ENCODE peak calls at places on chromosomes 6 and 20, in five cellular contexts. One of them, this sample, is unnamed. For H3K36me3, the result is how much of the 10 kb centered on the place peaks cover.

GRCh38 chr6:100283288-100283687 is 181.4 kb downstream of the SIM1 start:
- DNase-seq in WERI-Rb-1: no peak
- DNase-seq in SJCRH30: peak
- DNase-seq in psoas muscle: no peak
- DNase-seq in GM23338: peak
- DNase-seq in this sample: no peak

GRCh38 chr6:20559924-20560551 is 25.8 kb downstream of the CDKAL1 start:
- DNase-seq in SJCRH30: no peak
- DNase-seq in psoas muscle: no peak
- DNase-seq in WERI-Rb-1: no peak
- DNase-seq in GM23338: no peak
- DNase-seq in this sample: no peak

GRCh38 chr6:162699961-162700360 is 27.6 kb downstream of the PRKN start:
- DNase-seq in GM23338: no peak
- DNase-seq in SJCRH30: no peak
- DNase-seq in WERI-Rb-1: no peak
- DNase-seq in psoas muscle: no peak
- DNase-seq in this sample: no peak

GRCh38 chr6:79257381-79258205 is 23.1 kb upstream of the HMGN3 start:
- DNase-seq in GM23338: no peak
- DNase-seq in SJCRH30: no peak
- DNase-seq in psoas muscle: no peak
- DNase-seq in WERI-Rb-1: no peak
- DNase-seq in this sample: no peak

GRCh38 chr6:36506617-36507016 is 40.7 kb downstream of the STK38 start:
- DNase-seq in SJCRH30: no peak
- DNase-seq in psoas muscle: no peak
- DNase-seq in WERI-Rb-1: no peak
- DNase-seq in GM23338: no peak
- DNase-seq in this sample: no peak

GRCh38 chr20:53162251-53162835 is 190.2 kb downstream of the TSHZ2 start:
- DNase-seq in GM23338: peak
- DNase-seq in SJCRH30: peak
- DNase-seq in WERI-Rb-1: peak
- DNase-seq in psoas muscle: no peak
- DNase-seq in this sample: peak

GRCh38 chr6:41570270-41570615 is 24.1 kb downstream of the FOXP4 start:
- DNase-seq in GM23338: peak
- DNase-seq in psoas muscle: no peak
- DNase-seq in WERI-Rb-1: peak
- DNase-seq in SJCRH30: peak
- DNase-seq in this sample: peak

GRCh38 chr6:11744753-11745152 is 33.9 kb downstream of the ADTRP start:
- DNase-seq in WERI-Rb-1: no peak
- DNase-seq in psoas muscle: peak
- DNase-seq in SJCRH30: peak
- DNase-seq in GM23338: no peak
- DNase-seq in this sample: no peak

GRCh38 chr6:6911391-6911790 is 196.4 kb upstream of the RREB1 start:
- DNase-seq in GM23338: no peak
- DNase-seq in SJCRH30: no peak
- DNase-seq in psoas muscle: no peak
- DNase-seq in WERI-Rb-1: no peak
- DNase-seq in this sample: no peak

GRCh38 chr6:52696418-52696817 is 25.5 kb downstream of the TMEM14A start:
- DNase-seq in WERI-Rb-1: no peak
- DNase-seq in GM23338: no peak
- DNase-seq in psoas muscle: no peak
- DNase-seq in SJCRH30: no peak
- DNase-seq in this sample: no peak

GRCh38 chr6:31352497-31353368 is 4.2 kb downstream of the HLA-B start:
- DNase-seq in GM23338: no peak
- DNase-seq in psoas muscle: no peak
- DNase-seq in WERI-Rb-1: no peak
- DNase-seq in SJCRH30: no peak
- DNase-seq in this sample: no peak

GRCh38 chr20:2101057-2101934 is at the start of gene STK35:
- DNase-seq in SJCRH30: peak
- DNase-seq in GM23338: peak
- DNase-seq in WERI-Rb-1: peak
- DNase-seq in psoas muscle: no peak
- DNase-seq in this sample: peak

GRCh38 chr20:48630342-48631075 is 197.3 kb downstream of the PREX1 start:
- DNase-seq in SJCRH30: peak
- DNase-seq in psoas muscle: no peak
- DNase-seq in WERI-Rb-1: peak
- DNase-seq in GM23338: peak
- DNase-seq in this sample: peak

GRCh38 chr6:107488174-107488874 is 1.6 kb upstream of the SOBP start:
- DNase-seq in WERI-Rb-1: no peak
- DNase-seq in SJCRH30: peak
- DNase-seq in psoas muscle: no peak
- DNase-seq in GM23338: no peak
- DNase-seq in this sample: peak

GRCh38 chr6:40874495-40874894 is 164.5 kb downstream of the UNC5CL start:
- DNase-seq in psoas muscle: no peak
- DNase-seq in SJCRH30: peak
- DNase-seq in GM23338: peak
- DNase-seq in WERI-Rb-1: peak
- DNase-seq in this sample: peak

GRCh38 chr6:112030965-112031660 is 22.8 kb upstream of the CCN6 start:
- DNase-seq in GM23338: no peak
- DNase-seq in WERI-Rb-1: no peak
- DNase-seq in psoas muscle: no peak
- DNase-seq in SJCRH30: no peak
- DNase-seq in this sample: no peak

GRCh38 chr6:27755768-27756167 is 156.4 kb downstream of the OR2B2 start:
- DNase-seq in psoas muscle: no peak
- DNase-seq in GM23338: no peak
- DNase-seq in SJCRH30: no peak
- DNase-seq in WERI-Rb-1: no peak
- DNase-seq in this sample: no peak

GRCh38 chr6:165861226-165861625 is 198.2 kb upstream of the PDE10A start:
- DNase-seq in WERI-Rb-1: no peak
- DNase-seq in GM23338: peak
- DNase-seq in psoas muscle: no peak
- DNase-seq in SJCRH30: no peak
- DNase-seq in this sample: no peak

GRCh38 chr6:100880149-100880900 is 804 bp downstream of the ASCC3 start:
- DNase-seq in GM23338: no peak
- DNase-seq in psoas muscle: no peak
- DNase-seq in WERI-Rb-1: no peak
- DNase-seq in SJCRH30: no peak
- DNase-seq in this sample: no peak

GRCh38 chr6:75735491-75736186 is 13.4 kb upstream of the MYO6 start:
- DNase-seq in SJCRH30: no peak
- DNase-seq in psoas muscle: no peak
- DNase-seq in WERI-Rb-1: no peak
- DNase-seq in GM23338: no peak
- DNase-seq in this sample: no peak

GRCh38 chr6:37177083-37177949 is 7.4 kb downstream of the PIM1 start:
- DNase-seq in psoas muscle: no peak
- DNase-seq in SJCRH30: no peak
- DNase-seq in GM23338: peak
- DNase-seq in WERI-Rb-1: no peak
- DNase-seq in this sample: no peak

GRCh38 chr6:47027315-47027714 is 14.8 kb downstream of the ADGRF1 start:
- DNase-seq in SJCRH30: no peak
- DNase-seq in psoas muscle: no peak
- DNase-seq in WERI-Rb-1: no peak
- DNase-seq in GM23338: no peak
- DNase-seq in this sample: no peak

GRCh38 chr20:33977535-33977934 is 16.2 kb upstream of the RALY start:
- DNase-seq in SJCRH30: no peak
- DNase-seq in GM23338: no peak
- DNase-seq in psoas muscle: no peak
- DNase-seq in WERI-Rb-1: no peak
- DNase-seq in this sample: no peak

GRCh38 chr6:37648465-37649330 is 49.0 kb downstream of the MDGA1 start:
- DNase-seq in GM23338: peak
- DNase-seq in WERI-Rb-1: no peak
- DNase-seq in psoas muscle: no peak
- DNase-seq in SJCRH30: no peak
- DNase-seq in this sample: peak

GRCh38 chr6:116529466-116529969 is 16.0 kb downstream of the TRAPPC3L start:
- DNase-seq in WERI-Rb-1: no peak
- DNase-seq in GM23338: no peak
- DNase-seq in SJCRH30: no peak
- DNase-seq in psoas muscle: no peak
- DNase-seq in this sample: no peak

GRCh38 chr20:32773214-32773613 is 11.0 kb downstream of the DNMT3B start:
- DNase-seq in GM23338: no peak
- DNase-seq in WERI-Rb-1: no peak
- DNase-seq in psoas muscle: no peak
- DNase-seq in SJCRH30: no peak
- DNase-seq in this sample: no peak
- H3K4me3 ChIP-seq in GM23338: peak
- H3K4me3 ChIP-seq in WERI-Rb-1: no peak
- H3K4me3 ChIP-seq in psoas muscle: no peak
- H3K4me3 ChIP-seq in SJCRH30: no peak
- H3K4me3 ChIP-seq in this sample: no peak

GRCh38 chr6:136280032-136280609 is 9.5 kb downstream of the BCLAF1 start:
- DNase-seq in SJCRH30: no peak
- DNase-seq in GM23338: no peak
- DNase-seq in psoas muscle: no peak
- DNase-seq in WERI-Rb-1: no peak
- DNase-seq in this sample: no peak

GRCh38 chr6:136284909-136285308 is 4.7 kb downstream of the BCLAF1 start:
- DNase-seq in psoas muscle: no peak
- DNase-seq in WERI-Rb-1: no peak
- DNase-seq in SJCRH30: no peak
- DNase-seq in GM23338: peak
- DNase-seq in this sample: no peak

GRCh38 chr6:136288566-136289326 is 900 bp downstream of the BCLAF1 start:
- DNase-seq in SJCRH30: peak
- DNase-seq in WERI-Rb-1: peak
- DNase-seq in GM23338: peak
- DNase-seq in psoas muscle: peak
- DNase-seq in this sample: peak

DNA sequence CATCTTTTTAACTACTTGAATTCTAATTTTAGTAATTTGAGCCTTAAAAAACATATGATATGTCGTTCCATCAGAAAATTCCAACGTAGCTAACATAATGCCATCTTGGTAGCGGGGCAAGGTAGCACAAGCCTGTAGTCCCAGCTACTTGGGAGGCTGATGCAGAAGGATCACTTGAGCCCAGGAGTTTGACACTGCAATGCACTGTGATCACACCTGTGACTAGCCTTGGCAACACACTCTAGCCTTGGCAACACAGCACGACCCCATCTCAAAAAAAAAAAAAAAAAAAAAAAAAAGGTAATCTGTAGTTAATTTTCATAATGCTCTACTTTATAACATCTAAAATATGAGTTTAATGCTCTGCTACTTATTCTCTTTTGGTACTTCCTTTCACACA is 6.7 kb downstream of the BCLAF1 start:
- DNase-seq in WERI-Rb-1: no peak
- DNase-seq in psoas muscle: no peak
- DNase-seq in SJCRH30: no peak
- DNase-seq in GM23338: no peak
- DNase-seq in this sample: no peak
- H3K36me3 ChIP-seq in WERI-Rb-1: under half
- H3K36me3 ChIP-seq in psoas muscle: under half
- H3K36me3 ChIP-seq in SJCRH30: under half
- H3K36me3 ChIP-seq in GM23338: under half
- H3K36me3 ChIP-seq in this sample: under half

GRCh38 chr20:3193806-3194616 is 10.5 kb downstream of the DDRGK1 start:
- DNase-seq in SJCRH30: no peak
- DNase-seq in GM23338: no peak
- DNase-seq in psoas muscle: peak
- DNase-seq in WERI-Rb-1: no peak
- DNase-seq in this sample: peak
- H3K4me3 ChIP-seq in SJCRH30: no peak
- H3K4me3 ChIP-seq in GM23338: no peak
- H3K4me3 ChIP-seq in psoas muscle: no peak
- H3K4me3 ChIP-seq in WERI-Rb-1: no peak
- H3K4me3 ChIP-seq in this sample: no peak

DNA sequence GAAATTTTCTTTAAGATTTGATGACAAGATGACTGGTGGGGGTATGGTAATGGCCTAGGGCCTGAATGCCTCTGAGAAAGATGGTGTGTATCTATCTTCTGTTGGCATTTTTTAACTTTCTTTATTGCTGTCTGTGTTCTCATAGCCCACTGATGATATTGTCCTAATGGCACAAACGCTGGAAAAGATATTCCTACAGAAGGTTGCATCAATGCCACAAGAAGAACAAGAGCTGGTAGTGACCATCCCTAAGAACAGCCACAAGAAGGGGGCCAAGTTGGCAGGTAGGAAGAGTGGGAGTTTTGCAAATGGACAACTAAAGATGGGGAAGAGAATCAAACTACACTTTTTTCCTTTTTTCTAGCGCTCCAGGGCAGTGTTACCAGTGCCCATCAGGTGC is 7.5 kb downstream of the BRD2 start:
- DNase-seq in psoas muscle: no peak
- DNase-seq in SJCRH30: no peak
- DNase-seq in WERI-Rb-1: no peak
- DNase-seq in GM23338: no peak
- DNase-seq in this sample: no peak
- H3K36me3 ChIP-seq in psoas muscle: under half
- H3K36me3 ChIP-seq in SJCRH30: half or more
- H3K36me3 ChIP-seq in WERI-Rb-1: half or more
- H3K36me3 ChIP-seq in GM23338: half or more
- H3K36me3 ChIP-seq in this sample: half or more

GRCh38 chr6:54990001-54990400 is 143.4 kb downstream of the FAM83B start:
- DNase-seq in psoas muscle: no peak
- DNase-seq in SJCRH30: no peak
- DNase-seq in WERI-Rb-1: no peak
- DNase-seq in GM23338: no peak
- DNase-seq in this sample: no peak

GRCh38 chr6:54992789-54993188 is 146.2 kb downstream of the FAM83B start:
- DNase-seq in psoas muscle: no peak
- DNase-seq in WERI-Rb-1: no peak
- DNase-seq in GM23338: peak
- DNase-seq in SJCRH30: peak
- DNase-seq in this sample: peak

GRCh38 chr6:54987906-54988305 is 141.3 kb downstream of the FAM83B start:
- DNase-seq in WERI-Rb-1: no peak
- DNase-seq in SJCRH30: no peak
- DNase-seq in GM23338: no peak
- DNase-seq in psoas muscle: no peak
- DNase-seq in this sample: no peak

GRCh38 chr6:54991761-54992330 is 145.3 kb downstream of the FAM83B start:
- DNase-seq in SJCRH30: no peak
- DNase-seq in GM23338: no peak
- DNase-seq in psoas muscle: no peak
- DNase-seq in WERI-Rb-1: no peak
- DNase-seq in this sample: no peak

GRCh38 chr6:54988576-54988975 is 142.0 kb downstream of the FAM83B start:
- DNase-seq in psoas muscle: no peak
- DNase-seq in SJCRH30: no peak
- DNase-seq in WERI-Rb-1: no peak
- DNase-seq in GM23338: no peak
- DNase-seq in this sample: no peak
- H3K4me3 ChIP-seq in psoas muscle: no peak
- H3K4me3 ChIP-seq in SJCRH30: no peak
- H3K4me3 ChIP-seq in WERI-Rb-1: no peak
- H3K4me3 ChIP-seq in GM23338: no peak
- H3K4me3 ChIP-seq in this sample: no peak

This sample was measured in H7.